ENCODE peak calls at places on chromosomes 3 and 15, in ten cellular contexts. X, N, O, M, F, K, U, G, A and J are unnamed samples.

GRCh38 chr15:60315878-60316277 is 81.9 kb downstream of the ANXA2 start:
- DNase-seq in X (no peak), N (no peak), O (no peak), M (no peak), F (no peak), K (no peak), U (no peak), G (no peak), A (no peak), J (no peak)

GRCh38 chr15:88574646-88575045 is 28.2 kb upstream of the DET1 start:
- DNase-seq in X (no peak), N (no peak), O (no peak), M (no peak), F (no peak), K (no peak), U (peak; percentile 12), G (no peak), A (no peak), J (no peak)

GRCh38 chr3:143302638-143303171 is 183.1 kb downstream of the CHST2 start:
- DNase-seq in X (no peak), N (peak; percentile 72), O (peak; percentile 51), M (no peak), F (no peak), K (no peak), U (peak; percentile 7), G (peak; percentile 77), A (no peak), J (peak; percentile 89)

GRCh38 chr3:13879946-13880810 is at the start of gene WNT7A:
- DNase-seq in X (peak; percentile 41), N (no peak), O (peak; percentile 78), M (peak; percentile 79), F (no peak), K (peak; percentile 58), U (peak; percentile 69), G (peak; percentile 50), A (peak; percentile 41), J (no peak)

GRCh38 chr3:136353461-136353860 is 103.3 kb downstream of the PCCB start:
- DNase-seq in X (peak; percentile 31), N (no peak), O (no peak), M (no peak), F (no peak), K (no peak), U (peak; percentile 50), G (no peak), A (no peak), J (no peak)

GRCh38 chr3:72155391-72156064 is 370.6 kb upstream of the PROK2 start:
- DNase-seq in X (no peak), N (peak; percentile 98), O (no peak), M (no peak), F (peak; percentile 81), K (no peak), U (no peak), G (peak; percentile 77), A (no peak), J (peak; percentile 97)

GRCh38 chr15:75309711-75310110 is 26.2 kb upstream of the COMMD4 start:
- DNase-seq in X (no peak), N (no peak), O (no peak), M (no peak), F (peak; percentile 30), K (no peak), U (no peak), G (no peak), A (no peak), J (peak; percentile 26)

GRCh38 chr3:3686907-3687648 is 112.2 kb upstream of the LRRN1 start:
- DNase-seq in X (no peak), N (no peak), O (no peak), M (no peak), F (no peak), K (no peak), U (no peak), G (no peak), A (no peak), J (no peak)

GRCh38 chr3:69425249-69425648 is 39.4 kb upstream of the FRMD4B start:
- DNase-seq in X (peak; percentile 37), N (no peak), O (peak; percentile 50), M (no peak), F (peak; percentile 14), K (no peak), U (peak; percentile 73), G (peak; percentile 42), A (peak; percentile 18), J (peak; percentile 27)

GRCh38 chr15:31501536-31502157 is 175.0 kb downstream of the KLF13 start:
- DNase-seq in X (no peak), N (no peak), O (no peak), M (no peak), F (no peak), K (no peak), U (no peak), G (no peak), A (no peak), J (no peak)

GRCh38 chr3:65963787-65964707 is 74.7 kb downstream of the MAGI1 start:
- DNase-seq in X (peak; percentile 74), N (peak; percentile 96), O (peak; percentile 41), M (no peak), F (peak; percentile 47), K (no peak), U (peak; percentile 20), G (peak; percentile 97), A (no peak), J (peak; percentile 94)

GRCh38 chr3:46368569-46368968 is 2.2 kb upstream of the CCR5 start:
- DNase-seq in X (peak; percentile 59), N (no peak), O (peak; percentile 52), M (no peak), F (no peak), K (peak; percentile 77), U (peak; percentile 77), G (no peak), A (peak; percentile 74), J (no peak)
- TF ChIP-seq CTCF in X (peak; percentile 47), N (no peak), O (no peak), M (no peak), F (peak; percentile 58), K (peak; percentile 53), U (peak; percentile 84), G (no peak), A (peak; percentile 57), J (peak; percentile 37)

GRCh38 chr15:42012937-42013482 is 7.8 kb downstream of the PLA2G4E start:
- DNase-seq in X (no peak), N (no peak), O (no peak), M (no peak), F (no peak), K (no peak), U (no peak), G (no peak), A (no peak), J (no peak)
- TF ChIP-seq CTCF in X (no peak), N (no peak), O (no peak), M (no peak), F (no peak), K (no peak), U (no peak), G (no peak), A (no peak), J (no peak)

GRCh38 chr3:196951371-196951770 is 9.0 kb upstream of the NCBP2 start:
- DNase-seq in X (no peak), N (no peak), O (no peak), M (no peak), F (peak; percentile 56), K (no peak), U (no peak), G (no peak), A (no peak), J (no peak)

GRCh38 chr3:196947860-196948441 is 5.6 kb upstream of the NCBP2 start:
- DNase-seq in X (no peak), N (no peak), O (no peak), M (no peak), F (no peak), K (no peak), U (no peak), G (no peak), A (no peak), J (no peak)

GRCh38 chr3:196947136-196947859 is 5.0 kb upstream of the NCBP2 start:
- DNase-seq in X (no peak), N (no peak), O (no peak), M (no peak), F (no peak), K (no peak), U (peak; percentile 54), G (no peak), A (no peak), J (no peak)

GRCh38 chr3:196949750-196950149 is 7.4 kb upstream of the NCBP2 start:
- DNase-seq in X (no peak), N (no peak), O (no peak), M (no peak), F (no peak), K (no peak), U (no peak), G (no peak), A (no peak), J (no peak)

DNA sequence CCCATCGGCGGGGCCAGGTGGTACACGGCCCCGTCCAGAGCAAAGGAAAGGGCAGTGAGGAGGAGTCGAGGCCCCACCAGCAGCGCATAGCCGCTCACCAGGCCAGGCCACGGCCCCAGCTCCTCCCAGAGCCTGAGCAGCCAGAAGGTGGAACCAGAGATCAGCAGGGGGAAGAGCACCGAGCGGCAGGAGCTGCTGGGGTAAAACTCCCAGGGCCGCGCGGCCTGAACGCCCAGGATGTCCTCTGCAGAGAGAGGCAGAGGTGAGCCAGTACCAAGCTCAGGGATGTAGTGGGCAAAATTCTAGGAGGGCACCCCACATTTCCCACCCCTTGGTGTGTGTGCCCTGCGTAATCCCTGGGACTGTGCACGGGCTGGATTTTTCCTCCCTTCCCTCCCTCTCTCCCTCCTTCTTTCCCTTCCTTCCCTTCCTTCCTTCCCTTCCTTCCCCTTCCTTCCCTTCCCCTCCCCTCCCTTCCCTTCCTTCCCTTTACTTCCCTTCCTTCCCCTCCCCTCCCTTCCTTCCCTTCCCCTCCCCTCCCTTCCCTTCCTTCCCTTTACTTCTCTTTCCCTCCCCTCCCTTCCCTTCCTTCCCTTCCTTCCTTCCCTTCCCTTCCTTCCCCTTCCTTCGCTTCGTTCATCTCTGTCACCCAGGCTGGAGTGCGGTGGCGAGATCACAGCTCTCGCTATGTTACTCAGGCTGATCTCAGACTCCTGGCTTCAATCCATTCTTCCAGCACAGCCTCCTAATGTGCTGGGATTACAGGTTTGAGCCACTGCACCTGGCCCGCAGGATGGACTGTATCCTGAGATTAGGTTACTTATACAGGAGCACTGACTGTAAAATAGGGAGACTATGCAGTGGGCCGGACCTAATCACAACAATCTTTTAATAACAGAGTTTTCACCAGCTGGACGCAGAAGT is 6.4 kb upstream of the NCBP2 start:
- DNase-seq in X (no peak), N (no peak), O (no peak), M (no peak), F (peak; percentile 63), K (no peak), U (peak; percentile 77), G (no peak), A (no peak), J (no peak)
- TF ChIP-seq CTCF in X (no peak), N (no peak), O (no peak), M (no peak), F (peak; percentile 91), K (no peak), U (peak; percentile 75), G (peak; percentile 27), A (no peak), J (no peak)

DNA sequence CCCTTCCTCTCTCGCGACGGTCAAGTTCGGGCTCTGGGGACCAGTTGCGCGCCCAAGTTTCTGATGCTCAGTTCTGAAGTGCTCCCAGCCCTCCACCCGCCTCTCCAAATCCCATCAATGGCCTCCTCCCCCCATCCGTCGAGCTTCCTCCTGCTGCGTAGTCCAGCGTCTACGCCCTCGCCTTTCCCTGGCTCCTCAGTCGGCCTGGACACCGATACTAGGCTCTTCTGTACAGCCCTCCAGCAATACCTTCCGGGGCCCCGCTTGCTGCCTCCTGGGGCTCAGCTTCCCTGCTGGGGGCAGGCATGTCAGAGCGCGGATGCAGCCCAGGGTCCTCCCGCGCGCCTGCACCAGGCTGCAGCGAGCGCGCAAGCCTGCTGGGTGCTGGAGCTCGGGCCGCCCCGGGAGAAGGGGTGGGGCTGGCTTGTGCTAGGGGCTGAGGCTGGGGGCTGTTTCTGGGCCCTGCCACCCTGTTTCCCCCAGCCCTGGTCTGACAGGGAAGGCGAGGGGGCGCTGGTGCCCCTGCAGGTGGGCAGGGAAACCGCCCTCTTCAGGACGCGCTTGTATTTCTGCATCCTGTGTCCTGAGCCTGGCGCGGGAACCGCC is 353.3 kb upstream of the SUCLG2 start:
- DNase-seq in X (no peak), N (no peak), O (peak; percentile 33), M (peak; percentile 56), F (no peak), K (peak; percentile 44), U (peak; percentile 71), G (no peak), A (no peak), J (no peak)
- TF ChIP-seq CTCF in X (no peak), N (no peak), O (no peak), M (no peak), F (no peak), K (peak; percentile 17), U (peak; percentile 63), G (no peak), A (no peak), J (no peak)